ENCODE peak calls at places on chromosomes 7 and 10, in four cellular contexts. One of them, this sample, is unnamed.

GRCh38 chr10:51266496-51266895 is 192.2 kb downstream of the PRKG1 start:
- DNase-seq in heart right ventricle: no peak
- DNase-seq in left ventricle myocardium inferior: no peak
- DNase-seq in foreskin fibroblast: no peak
- DNase-seq in this sample: no peak

GRCh38 chr10:31320598-31321211 is 1.7 kb downstream of the ZEB1 start:
- DNase-seq in heart right ventricle: peak
- DNase-seq in left ventricle myocardium inferior: peak
- DNase-seq in foreskin fibroblast: no peak
- DNase-seq in this sample: no peak

GRCh38 chr7:133186060-133186459 is 66.8 kb upstream of the EXOC4 start:
- DNase-seq in heart right ventricle: no peak
- DNase-seq in left ventricle myocardium inferior: no peak
- DNase-seq in foreskin fibroblast: no peak
- DNase-seq in this sample: no peak

GRCh38 chr10:118626953-118627352 is 31.5 kb upstream of the PRLHR start:
- DNase-seq in heart right ventricle: no peak
- DNase-seq in left ventricle myocardium inferior: no peak
- DNase-seq in foreskin fibroblast: no peak
- DNase-seq in this sample: no peak

GRCh38 chr7:144941127-144941526 is 105.3 kb upstream of the TPK1 start:
- DNase-seq in heart right ventricle: no peak
- DNase-seq in left ventricle myocardium inferior: no peak
- DNase-seq in foreskin fibroblast: no peak
- DNase-seq in this sample: no peak

GRCh38 chr10:114266521-114266920 is 27.5 kb downstream of the VWA2 start:
- DNase-seq in heart right ventricle: peak
- DNase-seq in left ventricle myocardium inferior: no peak
- DNase-seq in foreskin fibroblast: no peak
- DNase-seq in this sample: no peak

GRCh38 chr7:137994091-137994688 is 7.7 kb downstream of the CREB3L2 start:
- DNase-seq in heart right ventricle: no peak
- DNase-seq in left ventricle myocardium inferior: no peak
- DNase-seq in foreskin fibroblast: no peak
- DNase-seq in this sample: no peak

GRCh38 chr7:95595825-95596182 is 512 bp downstream of the PDK4 start:
- DNase-seq in heart right ventricle: no peak
- DNase-seq in left ventricle myocardium inferior: no peak
- DNase-seq in foreskin fibroblast: no peak
- DNase-seq in this sample: no peak

GRCh38 chr10:28668363-28669226 is 8.7 kb upstream of the BAMBI start:
- DNase-seq in heart right ventricle: peak
- DNase-seq in left ventricle myocardium inferior: peak
- DNase-seq in foreskin fibroblast: no peak
- DNase-seq in this sample: no peak

GRCh38 chr10:79073784-79074432 is 5.1 kb downstream of the ZMIZ1 start:
- DNase-seq in heart right ventricle: peak
- DNase-seq in left ventricle myocardium inferior: peak
- DNase-seq in foreskin fibroblast: no peak
- DNase-seq in this sample: no peak

GRCh38 chr7:116541951-116542350 is 17.1 kb downstream of the CAV1 start:
- DNase-seq in heart right ventricle: no peak
- DNase-seq in left ventricle myocardium inferior: no peak
- DNase-seq in foreskin fibroblast: no peak
- DNase-seq in this sample: no peak

GRCh38 chr7:140060788-140061606 is 1.8 kb downstream of the PARP12 start:
- DNase-seq in heart right ventricle: peak
- DNase-seq in left ventricle myocardium inferior: peak
- DNase-seq in foreskin fibroblast: no peak
- DNase-seq in this sample: peak

GRCh38 chr10:86113044-86113443 is 253.6 kb downstream of the GRID1 start:
- DNase-seq in heart right ventricle: no peak
- DNase-seq in left ventricle myocardium inferior: no peak
- DNase-seq in foreskin fibroblast: no peak
- DNase-seq in this sample: no peak

GRCh38 chr7:129958643-129959479 is 6.1 kb upstream of the UBE2H start:
- DNase-seq in heart right ventricle: peak
- DNase-seq in left ventricle myocardium inferior: peak
- DNase-seq in foreskin fibroblast: peak
- DNase-seq in this sample: peak

GRCh38 chr10:9229702-9230101 is 1175.2 kb downstream of the GATA3 start:
- DNase-seq in heart right ventricle: no peak
- DNase-seq in left ventricle myocardium inferior: no peak
- DNase-seq in foreskin fibroblast: no peak
- DNase-seq in this sample: no peak

GRCh38 chr7:118109607-118110006 is 74.4 kb upstream of the LSM8 start:
- DNase-seq in heart right ventricle: no peak
- DNase-seq in left ventricle myocardium inferior: no peak
- DNase-seq in foreskin fibroblast: no peak
- DNase-seq in this sample: no peak

DNA sequence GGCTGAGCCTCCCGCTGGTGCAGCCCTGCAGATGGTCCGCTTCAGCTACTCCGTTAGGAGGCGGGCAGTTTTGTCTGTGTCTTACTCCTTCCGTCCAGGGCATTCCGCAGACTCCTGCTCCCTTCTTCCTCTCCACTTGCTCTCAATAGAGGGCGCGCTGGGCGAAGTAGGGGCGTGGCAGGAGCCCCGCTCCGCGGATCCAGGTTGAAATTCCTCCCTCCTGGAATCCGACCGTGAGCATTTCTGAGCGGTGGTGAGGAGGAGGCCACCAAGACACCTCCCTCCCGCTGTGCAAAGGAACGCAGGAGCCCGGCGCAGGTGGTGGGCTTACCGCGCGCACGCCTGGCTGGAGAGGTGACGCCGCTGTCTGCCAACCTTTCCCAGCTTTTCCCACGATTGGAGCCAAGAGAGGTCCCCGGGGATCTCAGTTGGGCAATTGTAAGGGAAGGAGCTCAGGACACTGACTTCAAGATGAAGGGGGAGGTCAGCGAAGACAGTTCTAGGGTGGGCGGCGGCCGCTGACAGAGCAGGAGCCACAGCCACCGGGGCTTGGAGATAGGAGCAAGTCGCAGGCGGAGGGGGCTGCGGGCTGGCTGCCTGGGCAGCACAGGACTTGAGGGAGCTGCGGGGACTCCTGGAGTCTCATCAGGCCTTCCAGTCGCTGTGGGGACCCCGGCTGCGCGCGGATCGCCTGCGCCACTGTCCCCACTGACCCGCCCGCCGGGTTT is 1011.3 kb downstream of the XPNPEP1 start:
- DNase-seq in heart right ventricle: peak
- DNase-seq in left ventricle myocardium inferior: peak
- DNase-seq in foreskin fibroblast: peak
- DNase-seq in this sample: peak
- H3K4me3 ChIP-seq in heart right ventricle: peak
- H3K4me3 ChIP-seq in left ventricle myocardium inferior: peak
- H3K4me3 ChIP-seq in foreskin fibroblast: peak
- H3K4me3 ChIP-seq in this sample: peak

GRCh38 chr7:70006411-70006920 is 408.2 kb downstream of the AUTS2 start:
- DNase-seq in heart right ventricle: no peak
- DNase-seq in left ventricle myocardium inferior: no peak
- DNase-seq in foreskin fibroblast: no peak
- DNase-seq in this sample: peak
- H3K4me3 ChIP-seq in heart right ventricle: no peak
- H3K4me3 ChIP-seq in left ventricle myocardium inferior: no peak
- H3K4me3 ChIP-seq in foreskin fibroblast: no peak
- H3K4me3 ChIP-seq in this sample: no peak

GRCh38 chr7:94396606-94397005 is 1.9 kb downstream of the COL1A2 start:
- DNase-seq in heart right ventricle: no peak
- DNase-seq in left ventricle myocardium inferior: no peak
- DNase-seq in foreskin fibroblast: no peak
- DNase-seq in this sample: no peak
- H3K4me3 ChIP-seq in heart right ventricle: peak
- H3K4me3 ChIP-seq in left ventricle myocardium inferior: peak
- H3K4me3 ChIP-seq in foreskin fibroblast: peak
- H3K4me3 ChIP-seq in this sample: peak

DNA sequence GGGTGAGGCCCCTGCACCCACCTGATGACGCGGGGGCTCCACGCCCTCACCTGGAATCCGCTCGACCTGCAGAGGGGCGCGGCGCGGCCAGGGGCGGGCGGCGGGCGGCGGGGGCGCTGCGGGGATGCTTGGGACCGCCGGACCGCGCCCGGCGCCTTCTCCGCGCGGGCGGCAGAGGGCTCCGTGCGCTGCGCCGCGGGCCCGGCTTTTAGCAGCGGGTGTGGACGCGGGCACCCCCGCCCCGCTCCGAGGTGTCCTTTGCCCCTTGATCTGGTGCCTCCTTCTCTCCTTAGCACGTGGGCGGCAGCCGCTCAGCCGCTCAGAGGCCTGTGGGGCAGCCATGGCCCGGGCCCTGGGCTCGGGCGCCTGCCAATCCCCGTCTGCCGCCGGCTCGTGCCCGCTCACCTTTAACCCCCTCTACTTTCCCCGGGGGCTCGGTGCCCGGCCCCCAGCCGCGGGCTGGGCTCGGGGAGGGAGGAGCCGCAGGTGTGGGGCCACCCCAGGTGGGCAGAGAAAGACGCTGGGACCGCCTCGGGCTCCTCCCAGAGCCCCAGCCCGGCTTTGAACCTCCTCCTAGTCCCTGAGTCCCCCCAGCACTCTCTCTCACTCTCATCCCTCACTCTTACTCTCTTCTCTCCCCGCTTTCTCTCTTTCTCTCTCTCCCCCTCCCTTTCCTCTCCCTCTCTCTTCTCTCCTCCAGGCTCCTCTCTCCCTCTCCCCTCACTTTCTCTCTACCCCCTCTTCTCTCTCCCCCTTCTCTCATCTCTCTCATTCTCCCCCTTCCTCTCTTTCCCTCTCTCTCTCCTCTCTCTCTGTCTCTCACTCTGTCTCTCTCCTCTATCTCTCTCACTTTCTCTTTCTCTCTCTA is 19.7 kb upstream of the VPS37D start:
- DNase-seq in heart right ventricle: no peak
- DNase-seq in left ventricle myocardium inferior: no peak
- DNase-seq in foreskin fibroblast: peak
- DNase-seq in this sample: no peak
- H3K4me3 ChIP-seq in heart right ventricle: peak
- H3K4me3 ChIP-seq in left ventricle myocardium inferior: peak
- H3K4me3 ChIP-seq in foreskin fibroblast: peak
- H3K4me3 ChIP-seq in this sample: peak

GRCh38 chr10:120948889-120949382 is 97.8 kb downstream of the WDR11 start:
- DNase-seq in heart right ventricle: peak
- DNase-seq in left ventricle myocardium inferior: peak
- DNase-seq in foreskin fibroblast: peak
- DNase-seq in this sample: peak
- H3K4me3 ChIP-seq in heart right ventricle: peak
- H3K4me3 ChIP-seq in left ventricle myocardium inferior: peak
- H3K4me3 ChIP-seq in foreskin fibroblast: peak
- H3K4me3 ChIP-seq in this sample: peak

DNA sequence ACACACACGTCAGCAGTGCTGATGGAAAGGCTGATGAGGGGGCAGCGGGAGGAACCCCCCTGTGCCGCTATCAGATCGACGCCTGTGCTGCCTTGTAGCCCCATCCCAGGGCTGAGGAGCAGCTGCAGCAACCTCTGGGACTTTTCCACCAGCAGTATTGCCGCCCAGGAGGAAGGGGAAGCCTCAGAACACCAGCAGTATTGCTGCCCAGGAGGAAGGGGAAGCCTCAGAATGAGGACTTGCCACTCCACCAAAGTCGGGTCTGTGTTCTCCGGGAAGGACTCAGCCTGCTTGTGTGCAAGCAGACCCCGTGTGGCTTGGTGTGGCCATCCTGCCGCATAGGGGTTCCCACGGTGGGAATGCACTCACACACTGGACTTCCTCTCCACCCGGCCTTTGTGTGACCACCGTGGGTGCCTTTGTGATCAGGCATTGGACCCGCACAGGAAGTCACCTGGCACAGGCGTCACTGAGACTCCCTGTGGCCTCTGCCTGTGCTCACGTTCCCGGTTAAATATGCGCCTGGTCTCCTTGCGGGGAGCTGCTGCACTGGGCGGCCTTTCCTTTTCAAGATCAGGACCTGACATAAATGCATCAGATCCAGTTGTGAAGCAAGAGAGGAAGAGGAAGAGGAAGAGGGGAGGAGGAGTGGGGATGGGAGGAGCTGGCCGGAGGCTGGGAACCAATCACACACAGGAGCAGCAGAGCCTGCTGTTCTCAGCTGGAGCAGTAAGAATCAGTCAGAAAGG is 248.5 kb downstream of the DNAJB6 start:
- DNase-seq in heart right ventricle: no peak
- DNase-seq in left ventricle myocardium inferior: no peak
- DNase-seq in foreskin fibroblast: no peak
- DNase-seq in this sample: no peak
- H3K4me3 ChIP-seq in heart right ventricle: no peak
- H3K4me3 ChIP-seq in left ventricle myocardium inferior: peak
- H3K4me3 ChIP-seq in foreskin fibroblast: no peak
- H3K4me3 ChIP-seq in this sample: no peak

DNA sequence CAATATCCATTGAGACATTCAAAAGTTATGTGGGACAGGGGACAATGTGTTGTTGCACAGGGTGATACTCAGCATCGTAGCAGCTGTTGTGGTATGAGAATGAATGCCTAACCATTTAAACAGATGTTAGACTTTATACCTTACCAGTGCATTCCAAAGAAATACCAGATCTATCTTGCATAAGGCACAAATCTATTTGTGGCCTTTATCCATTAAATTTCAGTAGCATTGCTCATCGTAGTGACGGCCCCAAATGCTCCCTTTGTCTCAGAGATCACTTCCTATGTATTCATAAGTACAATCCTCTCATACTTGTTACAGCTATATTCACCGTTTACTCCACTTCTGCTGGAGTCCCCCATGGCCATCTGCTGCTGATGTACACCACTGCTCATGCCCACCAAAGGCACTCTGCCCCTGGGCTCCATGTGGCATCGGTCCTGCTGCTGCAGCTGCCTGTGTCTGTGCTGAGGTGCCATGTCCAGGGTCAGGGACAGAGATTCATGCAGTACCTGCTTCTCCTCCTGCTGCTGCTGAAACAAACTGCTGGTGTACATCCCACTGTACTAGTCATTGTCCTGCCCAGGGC is 96.3 kb downstream of the CPED1 start:
- DNase-seq in heart right ventricle: peak
- DNase-seq in left ventricle myocardium inferior: no peak
- DNase-seq in foreskin fibroblast: peak
- DNase-seq in this sample: peak
- H3K4me3 ChIP-seq in heart right ventricle: no peak
- H3K4me3 ChIP-seq in left ventricle myocardium inferior: peak
- H3K4me3 ChIP-seq in foreskin fibroblast: peak
- H3K4me3 ChIP-seq in this sample: no peak

DNA sequence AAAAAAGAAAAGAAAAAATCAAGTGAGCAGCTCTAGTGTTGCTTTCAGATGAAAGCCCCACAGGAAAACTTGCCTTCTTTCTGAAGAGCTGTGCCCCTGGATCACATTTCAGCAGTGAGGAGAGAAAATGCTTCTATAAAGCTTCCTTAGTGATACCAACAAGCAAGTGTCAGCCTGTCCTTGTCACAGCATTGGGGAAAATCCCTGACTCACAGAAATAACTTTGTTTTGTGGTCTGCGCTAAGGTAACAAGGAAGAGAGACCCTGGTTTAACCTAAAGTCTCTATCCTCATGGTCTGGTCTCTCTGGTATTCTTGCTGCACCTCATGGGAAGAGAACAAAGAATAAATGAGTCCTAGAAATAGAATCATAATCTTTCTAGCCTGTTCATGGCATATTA is 885.2 kb upstream of the SORCS1 start:
- DNase-seq in heart right ventricle: no peak
- DNase-seq in left ventricle myocardium inferior: no peak
- DNase-seq in foreskin fibroblast: no peak
- DNase-seq in this sample: no peak
- H3K4me3 ChIP-seq in heart right ventricle: no peak
- H3K4me3 ChIP-seq in left ventricle myocardium inferior: no peak
- H3K4me3 ChIP-seq in foreskin fibroblast: no peak
- H3K4me3 ChIP-seq in this sample: no peak

GRCh38 chr10:97685395-97685958 is 1.6 kb downstream of the AVPI1 start:
- DNase-seq in heart right ventricle: no peak
- DNase-seq in left ventricle myocardium inferior: no peak
- DNase-seq in foreskin fibroblast: no peak
- DNase-seq in this sample: no peak
- H3K4me3 ChIP-seq in heart right ventricle: peak
- H3K4me3 ChIP-seq in left ventricle myocardium inferior: peak
- H3K4me3 ChIP-seq in foreskin fibroblast: peak
- H3K4me3 ChIP-seq in this sample: peak

This sample was measured in skeletal muscle cell.